ENCODE peak calls at places on chromosomes 16 and 17, in nine cellular contexts. M is Caco-2, P is psoas muscle, L is adrenal gland, X is GM23338, B is PC-9, A is heart right ventricle, Y is left ventricle myocardium inferior, N is body of pancreas. W is an unnamed sample.
A peak's percentile ranks its signal among the peaks of the same experiment; 100 is the strongest.

GRCh38 chr16:12618515-12618914 is 185.2 kb downstream of the CPPED1 start:
- DNase-seq in M (no peak), P (no peak), L (no peak), X (no peak), B (no peak), A (no peak), Y (no peak), N (no peak), W (no peak)

GRCh38 chr17:80671039-80671822 is 126.6 kb downstream of the RPTOR start:
- DNase-seq in M (no peak), P (no peak), L (peak; percentile 35), X (no peak), B (no peak), A (no peak), Y (no peak), N (no peak), W (no peak)

GRCh38 chr16:3180445-3180878 is 7.5 kb upstream of the OR1F1 start:
- DNase-seq in M (no peak), P (no peak), L (no peak), X (peak; percentile 77), B (no peak), A (no peak), Y (no peak), N (no peak), W (peak; percentile 41)

GRCh38 chr16:48912360-48912759 is 302.4 kb upstream of the N4BP1 start:
- DNase-seq in M (no peak), P (no peak), L (no peak), X (peak; percentile 48), B (no peak), A (no peak), Y (no peak), N (no peak), W (no peak)

GRCh38 chr16:81061855-81062608 is 15.0 kb downstream of the C16orf46 start:
- DNase-seq in M (no peak), P (no peak), L (no peak), X (no peak), B (no peak), A (no peak), Y (no peak), N (no peak), W (no peak)

GRCh38 chr16:457732-458400 is 32.4 kb downstream of the RAB11FIP3 start:
- DNase-seq in M (no peak), P (no peak), L (no peak), X (peak; percentile 61), B (no peak), A (peak; percentile 22), Y (no peak), N (peak; percentile 48), W (no peak)

GRCh38 chr16:4379001-4379688 is 7.5 kb downstream of the VASN start:
- DNase-seq in M (no peak), P (peak; percentile 12), L (no peak), X (no peak), B (no peak), A (no peak), Y (no peak), N (no peak), W (no peak)

GRCh38 chr17:29597361-29598172 is 4.6 kb downstream of the ANKRD13B start:
- DNase-seq in M (no peak), P (no peak), L (no peak), X (peak; percentile 70), B (peak; percentile 1), A (peak; percentile 4), Y (no peak), N (no peak), W (no peak)

GRCh38 chr17:18280766-18281165 is 20.3 kb downstream of the MIEF2 start:
- DNase-seq in M (no peak), P (no peak), L (no peak), X (no peak), B (no peak), A (no peak), Y (no peak), N (no peak), W (no peak)

GRCh38 chr16:23257682-23258081 is 44.4 kb upstream of the SCNN1B start:
- DNase-seq in M (peak; percentile 70), P (no peak), L (no peak), X (no peak), B (peak; percentile 97), A (no peak), Y (no peak), N (no peak), W (peak; percentile 26)

GRCh38 chr17:42846594-42847280 is 2.4 kb downstream of the AOC2 start:
- DNase-seq in M (no peak), P (peak; percentile 30), L (peak; percentile 65), X (no peak), B (no peak), A (no peak), Y (no peak), N (peak; percentile 32), W (peak; percentile 58)

GRCh38 chr17:72735602-72736001 is 356.9 kb downstream of the SLC39A11 start:
- DNase-seq in M (peak; percentile 25), P (no peak), L (no peak), X (no peak), B (no peak), A (no peak), Y (no peak), N (no peak), W (no peak)
- TF ChIP-seq CTCF in M (no peak), P (no peak), L (no peak), X (no peak), B (no peak), A (no peak), Y (no peak), N (no peak), W (no peak)

GRCh38 chr16:87390641-87391323 is 1.4 kb upstream of the MAP1LC3B start:
- DNase-seq in M (peak; percentile 14), P (no peak), L (no peak), X (no peak), B (no peak), A (no peak), Y (peak; percentile 16), N (no peak), W (no peak)

GRCh38 chr16:87391324-87391949 is 699 bp upstream of the MAP1LC3B start:
- DNase-seq in M (peak; percentile 71), P (peak; percentile 84), L (peak; percentile 73), X (peak; percentile 79), B (no peak), A (peak; percentile 58), Y (peak; percentile 77), N (peak; percentile 68), W (no peak)

GRCh38 chr16:87387942-87388817 is 4.0 kb upstream of the MAP1LC3B start:
- DNase-seq in M (peak; percentile 99), P (peak; percentile 90), L (peak; percentile 97), X (peak; percentile 99), B (peak; percentile 99), A (peak; percentile 97), Y (peak; percentile 90), N (peak; percentile 99), W (peak; percentile 99)

GRCh38 chr16:87389245-87389644 is 2.9 kb upstream of the MAP1LC3B start:
- DNase-seq in M (peak; percentile 7), P (no peak), L (no peak), X (no peak), B (no peak), A (no peak), Y (no peak), N (peak; percentile 66), W (no peak)

GRCh38 chr16:87388818-87389134 is 3.4 kb upstream of the MAP1LC3B start:
- DNase-seq in M (no peak), P (no peak), L (no peak), X (no peak), B (no peak), A (no peak), Y (no peak), N (no peak), W (no peak)
- H3K4me3 ChIP-seq in M (no peak overlapping the region), P (peak overlapping the region; percentile 54), L (no peak overlapping the region), X (no peak overlapping the region), B (no peak overlapping the region), A (peak overlapping the region; percentile 23), Y (peak overlapping the region; percentile 51), N (no peak overlapping the region), W (no peak overlapping the region)

GRCh38 chr17:32515677-32516383 is 29.0 kb downstream of the CDK5R1 start:
- DNase-seq in M (no peak), P (no peak), L (no peak), X (no peak), B (no peak), A (no peak), Y (no peak), N (no peak), W (no peak)

GRCh38 chr17:32510466-32510865 is 23.7 kb downstream of the CDK5R1 start:
- DNase-seq in M (no peak), P (no peak), L (no peak), X (no peak), B (no peak), A (no peak), Y (no peak), N (no peak), W (no peak)

GRCh38 chr17:32516450-32516849 is 29.7 kb downstream of the CDK5R1 start:
- DNase-seq in M (no peak), P (no peak), L (no peak), X (no peak), B (no peak), A (no peak), Y (no peak), N (no peak), W (no peak)

GRCh38 chr17:32514587-32514986 is 27.8 kb downstream of the CDK5R1 start:
- DNase-seq in M (no peak), P (no peak), L (no peak), X (peak; percentile 27), B (no peak), A (no peak), Y (no peak), N (no peak), W (no peak)

DNA sequence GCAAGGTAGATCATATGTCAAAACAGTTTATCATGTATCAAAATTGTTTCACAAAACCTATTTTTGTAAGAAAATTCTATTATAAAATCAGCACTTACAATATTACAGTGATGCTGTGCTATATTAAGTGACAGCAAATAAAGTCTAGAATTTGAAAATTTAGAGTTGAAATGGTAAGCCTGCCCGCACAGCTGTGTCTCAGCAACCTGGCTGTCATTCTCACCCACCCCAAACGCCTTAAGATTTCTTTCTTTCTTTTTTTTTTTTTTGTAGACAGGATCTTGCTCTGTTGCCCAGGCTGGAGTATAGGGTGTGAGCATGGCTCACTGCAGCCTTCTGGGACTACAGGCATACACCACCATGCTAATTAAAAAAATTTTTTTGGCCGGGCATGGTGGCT is 26.8 kb downstream of the CDK5R1 start:
- DNase-seq in M (no peak), P (no peak), L (no peak), X (no peak), B (no peak), A (no peak), Y (no peak), N (no peak), W (no peak)
- H3K36me3 ChIP-seq in M (no peaks in the 10 kb centered on the region), P (no peaks in the 10 kb centered on the region), L (no peaks in the 10 kb centered on the region), X (no peaks in the 10 kb centered on the region), B (no peaks in the 10 kb centered on the region), A (no peaks in the 10 kb centered on the region), Y (no peaks in the 10 kb centered on the region), N (no peaks in the 10 kb centered on the region), W (no peaks in the 10 kb centered on the region)

DNA sequence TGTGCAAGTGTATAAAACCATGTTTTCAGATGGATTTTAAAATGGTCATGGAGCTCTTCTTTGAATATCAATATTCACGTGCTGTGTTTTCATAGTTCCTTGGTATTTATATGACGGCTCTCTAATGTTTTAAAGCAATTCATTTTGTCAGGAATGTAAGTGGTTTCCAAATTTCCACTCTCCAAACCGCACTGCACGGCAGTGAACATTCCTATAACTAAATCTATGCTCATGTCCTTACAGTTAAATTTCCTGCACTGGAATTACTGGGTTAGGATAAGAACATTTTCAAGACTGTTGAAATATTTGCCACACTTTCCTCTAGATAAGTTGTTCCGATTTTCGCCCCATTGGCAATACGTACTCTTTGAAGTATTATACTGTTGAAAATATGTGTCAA is 398.9 kb downstream of the PMP22 start:
- DNase-seq in M (no peak), P (no peak), L (no peak), X (no peak), B (no peak), A (no peak), Y (no peak), N (no peak), W (no peak)
- TF ChIP-seq CTCF in M (no peak), P (no peak), L (no peak), X (no peak), B (no peak), A (no peak), Y (no peak), N (no peak), W (no peak)

W was measured in bronchial epithelial cell.